ENCODE peak calls at places on chromosomes 16 and 17, in nine cellular contexts. J, U, S, B, A, C, V, F and P are unnamed samples.

GRCh38 chr17:70929226-70929625 is 759.9 kb downstream of the KCNJ2 start:
- DNase-seq in J (no peak), U (no peak), S (peak), B (no peak), A (no peak), C (no peak), V (no peak), F (no peak), P (no peak)

GRCh38 chr17:27354491-27355081 is 60.7 kb downstream of the WSB1 start:
- DNase-seq in J (no peak), U (no peak), S (no peak), B (no peak), A (no peak), C (no peak), V (no peak), F (no peak), P (no peak)

GRCh38 chr17:45294506-45294905 is 22.3 kb downstream of the MAP3K14 start:
- DNase-seq in J (peak), U (peak), S (peak), B (no peak), A (peak), C (no peak), V (no peak), F (no peak), P (no peak)

GRCh38 chr16:61653544-61653943 is 382.7 kb downstream of the CDH8 start:
- DNase-seq in J (no peak), U (no peak), S (no peak), B (no peak), A (no peak), C (no peak), V (no peak), F (no peak), P (no peak)

GRCh38 chr17:882827-883585 is 96.6 kb downstream of the NXN start:
- DNase-seq in J (peak), U (peak), S (peak), B (peak), A (peak), C (no peak), V (no peak), F (no peak), P (no peak)

GRCh38 chr16:69150146-69150865 is 17.9 kb downstream of the UTP4 start:
- DNase-seq in J (no peak), U (no peak), S (peak), B (no peak), A (peak), C (peak), V (no peak), F (no peak), P (peak)

GRCh38 chr16:41439-42068 is 11.9 kb downstream of the POLR3K start:
- DNase-seq in J (no peak), U (no peak), S (no peak), B (no peak), A (peak), C (no peak), V (no peak), F (no peak), P (no peak)

GRCh38 chr17:13597723-13598347 is 3.9 kb downstream of the HS3ST3A1 start:
- DNase-seq in J (no peak), U (no peak), S (peak), B (no peak), A (peak), C (peak), V (no peak), F (no peak), P (no peak)